ENCODE peak calls at places on chromosomes 3 and 15, in four cellular contexts. Z, B, Y and N are unnamed samples. For H3K4me1, the result is how much of the 10 kb centered on the place peaks cover.

GRCh38 chr3:196193738-196194541 is 17.3 kb downstream of the ZDHHC19 start:
- DNase-seq in Z (peak), B (peak), Y (peak), N (no peak)

GRCh38 chr3:131163-131889 is 65.2 kb upstream of the CHL1 start:
- DNase-seq in Z (no peak), B (no peak), Y (no peak), N (no peak)

GRCh38 chr15:58483316-58483715 is 51.5 kb downstream of the LIPC start:
- DNase-seq in Z (no peak), B (no peak), Y (no peak), N (no peak)

GRCh38 chr3:134427400-134428111 is 53.3 kb upstream of the AMOTL2 start:
- DNase-seq in Z (no peak), B (peak), Y (peak), N (no peak)

GRCh38 chr3:13723676-13724207 is 156.1 kb downstream of the WNT7A start:
- DNase-seq in Z (no peak), B (no peak), Y (peak), N (no peak)

GRCh38 chr3:82353281-82354171 is 592.1 kb upstream of the GBE1 start:
- DNase-seq in Z (no peak), B (no peak), Y (no peak), N (no peak)

GRCh38 chr3:61610316-61610715 is 48.9 kb downstream of the PTPRG start:
- DNase-seq in Z (no peak), B (no peak), Y (no peak), N (no peak)

GRCh38 chr3:16837602-16838001 is 47.2 kb upstream of the PLCL2 start:
- DNase-seq in Z (no peak), B (no peak), Y (no peak), N (no peak)

GRCh38 chr3:100245932-100246331 is 14.9 kb upstream of the TBC1D23 start:
- DNase-seq in Z (no peak), B (no peak), Y (no peak), N (peak)

GRCh38 chr3:42814914-42815507 is 5.8 kb downstream of the ACKR2 start:
- DNase-seq in Z (no peak), B (peak), Y (no peak), N (peak)

GRCh38 chr3:94158461-94158860 is 95.6 kb downstream of the NSUN3 start:
- DNase-seq in Z (no peak), B (no peak), Y (no peak), N (no peak)

GRCh38 chr3:10173926-10174435 is 9.3 kb downstream of the IRAK2 start:
- DNase-seq in Z (peak), B (peak), Y (peak), N (no peak)

GRCh38 chr3:17740703-17741102 is 1.7 kb downstream of the TBC1D5 start:
- DNase-seq in Z (no peak), B (peak), Y (peak), N (no peak)

GRCh38 chr3:64109438-64109837 is 86.1 kb upstream of the PSMD6 start:
- DNase-seq in Z (peak), B (peak), Y (no peak), N (no peak)

GRCh38 chr3:147652682-147653081 is 243.5 kb downstream of the ZIC1 start:
- DNase-seq in Z (no peak), B (no peak), Y (peak), N (no peak)

GRCh38 chr3:37904614-37905047 is 43.0 kb downstream of the CTDSPL start:
- DNase-seq in Z (no peak), B (no peak), Y (no peak), N (no peak)

GRCh38 chr3:177179281-177180067 is 17.8 kb downstream of the TBL1XR1 start:
- DNase-seq in Z (no peak), B (no peak), Y (peak), N (no peak)

GRCh38 chr3:45021524-45021923 is 4.6 kb upstream of the CLEC3B start:
- DNase-seq in Z (no peak), B (no peak), Y (no peak), N (no peak)

GRCh38 chr3:82637574-82637973 is 876.1 kb upstream of the GBE1 start:
- DNase-seq in Z (no peak), B (no peak), Y (no peak), N (no peak)

GRCh38 chr15:50068016-50068415 is 51.0 kb downstream of the ATP8B4 start:
- DNase-seq in Z (no peak), B (peak), Y (no peak), N (no peak)

GRCh38 chr3:109413049-109413448 is 75.7 kb upstream of the DPPA4 start:
- DNase-seq in Z (no peak), B (no peak), Y (no peak), N (no peak)

GRCh38 chr15:43511012-43511885 is 6.2 kb upstream of the MAP1A start:
- DNase-seq in Z (no peak), B (peak), Y (peak), N (peak)

GRCh38 chr15:38367476-38367875 is 86.5 kb upstream of the FAM98B start:
- DNase-seq in Z (no peak), B (no peak), Y (no peak), N (no peak)

GRCh38 chr3:10702961-10703740 is 112.9 kb upstream of the SLC6A11 start:
- DNase-seq in Z (no peak), B (no peak), Y (peak), N (peak)

GRCh38 chr3:57059416-57059815 is 1.0 kb upstream of the SPATA12 start:
- DNase-seq in Z (no peak), B (no peak), Y (no peak), N (no peak)

GRCh38 chr15:40782609-40783227 is 12.9 kb downstream of the C15orf62 start:
- DNase-seq in Z (peak), B (peak), Y (peak), N (peak)

GRCh38 chr3:138210528-138210927 is 23.4 kb downstream of the ARMC8 start:
- DNase-seq in Z (no peak), B (no peak), Y (no peak), N (no peak)

GRCh38 chr3:182784542-182784941 is 8.8 kb upstream of the ATP11B start:
- DNase-seq in Z (no peak), B (no peak), Y (no peak), N (no peak)

GRCh38 chr15:37084602-37085001 is 15.7 kb downstream of the MEIS2 start:
- DNase-seq in Z (no peak), B (no peak), Y (no peak), N (no peak)

GRCh38 chr3:39148116-39149058 is 5.0 kb downstream of the CSRNP1 start:
- DNase-seq in Z (peak), B (peak), Y (no peak), N (no peak)

DNA sequence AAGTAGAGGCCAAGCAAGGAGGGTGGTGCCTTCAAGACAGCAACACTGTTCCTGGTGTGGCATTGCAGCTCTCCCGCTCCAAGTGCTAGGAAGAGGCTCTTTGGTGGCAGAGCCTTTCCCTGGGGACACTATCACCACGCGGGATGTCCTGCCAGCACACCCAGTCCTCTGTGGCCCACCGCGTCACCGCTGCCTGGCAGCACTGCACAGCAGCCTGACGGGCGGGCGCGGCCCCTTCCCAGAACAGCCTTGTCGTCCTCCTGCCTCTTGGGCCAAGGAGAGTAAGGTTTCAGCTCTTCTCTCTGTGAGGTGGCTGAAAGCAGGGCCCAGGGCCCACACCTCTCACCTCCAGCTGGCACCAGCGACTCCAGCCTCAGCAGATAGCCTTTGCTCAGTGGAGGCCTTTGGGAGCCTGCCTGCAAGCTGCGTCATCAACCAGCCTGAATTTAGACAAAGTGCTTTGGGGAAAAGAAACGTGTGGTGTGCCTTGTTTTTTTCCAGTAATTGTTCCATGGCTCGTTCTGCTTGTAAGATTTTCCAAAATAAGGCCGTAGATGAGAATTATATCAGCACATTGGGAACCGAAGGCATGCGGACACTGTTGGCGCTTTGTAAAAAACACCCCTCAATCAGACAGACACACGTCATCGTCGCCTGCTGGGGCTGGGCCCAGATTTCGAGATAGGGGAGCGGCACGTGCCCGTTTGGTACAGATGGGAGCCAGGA is 65.0 kb downstream of the AAGAB start:
- DNase-seq in Z (no peak), B (no peak), Y (no peak), N (no peak)
- H3K4me1 ChIP-seq in Z (under half), B (under half), Y (under half), N (under half)

GRCh38 chr3:128113817-128114794 is 9.5 kb downstream of the RUVBL1 start:
- DNase-seq in Z (peak), B (no peak), Y (no peak), N (no peak)
- H3K4me1 ChIP-seq in Z (under half), B (under half), Y (under half), N (under half)

GRCh38 chr3:108125151-108125540 is 34.3 kb upstream of the CD47 start:
- DNase-seq in Z (no peak), B (no peak), Y (no peak), N (no peak)
- H3K4me1 ChIP-seq in Z (under half), B (under half), Y (under half), N (under half)

DNA sequence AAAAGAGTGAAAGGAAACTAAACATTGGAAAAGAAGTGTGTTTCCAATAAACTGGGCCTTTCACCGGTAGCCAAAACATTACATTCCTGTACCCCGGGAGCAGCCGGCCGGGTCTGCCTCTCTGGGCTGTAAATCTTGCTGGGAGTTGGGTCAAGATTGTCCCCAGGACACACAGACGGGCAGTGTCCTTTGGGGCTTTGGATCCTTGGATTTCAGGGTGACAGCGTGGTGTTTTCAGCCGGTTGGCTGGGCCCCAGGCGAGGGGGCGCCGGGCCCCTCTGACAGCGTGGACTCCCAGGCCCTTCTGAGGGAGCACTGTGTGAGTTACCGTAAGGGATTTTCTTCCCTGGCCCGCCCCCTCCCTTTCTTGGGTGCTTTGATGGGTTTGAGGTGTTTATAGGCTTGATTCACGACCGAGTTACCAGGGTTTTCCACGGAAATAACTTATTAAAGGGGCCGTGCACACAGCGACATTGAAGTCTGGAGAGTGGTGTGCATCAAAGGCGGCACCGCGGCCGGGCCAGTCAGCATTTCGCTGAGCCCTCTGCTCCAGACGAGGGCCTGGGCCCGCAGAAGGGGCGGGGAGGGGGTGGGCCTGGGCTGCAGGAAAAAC is 27.4 kb downstream of the SMAD6 start:
- DNase-seq in Z (no peak), B (peak), Y (no peak), N (no peak)
- H3K4me1 ChIP-seq in Z (under half), B (under half), Y (under half), N (under half)

DNA sequence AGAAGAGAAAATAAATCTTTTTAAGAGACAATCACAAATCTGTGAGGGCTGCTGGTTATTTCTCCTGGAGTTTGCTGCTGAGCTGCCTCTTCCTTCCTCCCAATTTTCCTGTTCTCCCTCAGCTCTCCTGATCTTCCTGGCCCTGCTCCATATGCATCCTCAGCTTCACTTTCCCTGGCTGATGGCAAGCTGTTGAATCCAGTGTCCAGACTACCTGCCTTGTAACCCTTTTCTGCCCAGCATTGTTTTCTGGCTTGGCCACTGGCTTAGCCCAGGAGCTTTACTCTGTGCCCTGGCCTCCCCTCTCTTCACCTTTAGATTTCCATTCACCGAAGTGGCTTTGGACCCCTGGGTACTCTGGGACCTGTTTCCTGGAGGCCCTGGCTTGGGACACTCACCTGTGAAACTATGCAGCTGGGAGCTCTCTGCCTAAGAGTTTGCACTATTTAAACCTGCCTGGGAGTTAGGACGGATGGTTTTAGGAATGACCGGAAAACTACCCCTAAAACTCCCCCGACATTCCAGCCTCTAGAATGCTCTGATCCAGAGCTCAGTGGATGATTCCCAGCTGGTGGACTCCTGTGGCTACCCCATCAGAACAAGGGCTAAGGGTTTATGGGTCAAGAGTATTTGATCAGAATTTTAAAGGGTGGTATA is 90.0 kb downstream of the RBPMS2 start:
- DNase-seq in Z (no peak), B (no peak), Y (no peak), N (no peak)
- H3K4me1 ChIP-seq in Z (under half), B (under half), Y (under half), N (under half)

DNA sequence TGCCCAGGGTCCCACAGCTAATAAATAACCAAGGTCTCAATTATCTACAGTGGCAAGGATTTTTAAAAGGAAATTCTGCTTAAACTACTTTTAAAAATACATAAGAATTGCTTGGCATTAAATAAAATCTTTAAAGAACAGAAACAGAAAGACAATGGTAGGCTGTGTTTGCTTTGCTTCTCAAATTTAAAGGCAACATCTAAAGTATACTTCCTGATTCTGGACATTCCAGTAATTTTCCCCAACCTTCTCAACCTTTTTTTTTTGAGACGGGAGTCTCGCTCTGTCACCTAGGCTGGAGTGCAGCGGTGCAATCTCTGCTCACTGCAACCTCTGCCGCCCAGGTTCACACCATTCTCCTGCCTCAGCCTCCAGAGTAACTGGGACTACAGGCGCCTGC is 5.3 kb downstream of the VPS13C start:
- DNase-seq in Z (no peak), B (no peak), Y (peak), N (no peak)
- H3K4me1 ChIP-seq in Z (under half), B (under half), Y (under half), N (under half)

DNA sequence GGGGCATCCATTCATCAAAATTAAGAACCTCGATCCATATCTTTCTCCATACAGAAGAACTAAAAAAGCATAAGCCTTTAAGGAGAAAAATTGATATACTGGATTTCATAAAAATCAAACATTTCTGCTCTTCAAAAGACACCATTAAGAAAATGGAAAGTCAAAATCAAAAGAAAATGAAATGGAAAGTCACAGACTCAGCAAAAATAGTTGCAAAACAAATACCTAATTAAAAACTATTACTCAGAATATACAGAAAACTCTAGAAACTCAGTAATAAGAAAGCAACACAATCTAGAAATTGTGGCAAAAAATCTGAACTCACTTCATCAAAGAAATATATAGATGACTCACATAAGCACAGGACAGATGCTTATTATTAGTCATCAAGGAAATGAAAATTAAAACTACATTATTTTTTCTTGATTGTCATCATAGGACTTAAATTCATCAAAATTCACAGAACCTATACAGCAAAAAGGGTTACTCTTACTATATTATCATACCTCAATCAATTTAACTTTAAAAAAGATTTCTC is 430.0 kb downstream of the SHQ1 start:
- DNase-seq in Z (no peak), B (no peak), Y (no peak), N (no peak)
- H3K4me1 ChIP-seq in Z (under half), B (under half), Y (under half), N (under half)

DNA sequence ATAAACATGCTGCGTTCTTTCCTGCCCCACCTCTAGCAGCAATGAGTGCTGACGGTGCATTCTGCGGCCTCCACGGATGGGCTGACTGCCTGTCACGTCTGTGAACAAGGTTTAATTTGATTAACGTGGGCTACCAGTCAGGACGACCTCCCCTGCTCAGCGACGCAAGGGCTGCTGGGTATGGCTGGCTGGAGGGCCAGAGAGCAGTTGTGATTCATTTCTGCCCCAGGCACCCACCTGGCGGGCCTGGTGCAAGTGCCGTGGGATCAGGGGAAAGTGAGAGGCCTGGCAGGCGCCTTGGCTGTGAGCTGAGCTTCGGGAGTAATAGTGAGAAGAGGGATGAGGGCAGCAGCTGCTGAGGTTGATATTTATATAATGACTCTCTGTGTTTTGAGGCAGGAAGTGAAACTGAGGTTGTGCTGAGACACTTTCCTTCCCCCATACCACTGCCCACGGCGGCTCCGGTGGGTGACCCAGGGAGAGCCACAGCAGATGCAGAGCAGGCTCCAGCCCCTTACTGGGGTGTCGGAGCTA is 190.4 kb upstream of the BCL6 start:
- DNase-seq in Z (peak), B (no peak), Y (peak), N (no peak)
- H3K4me1 ChIP-seq in Z (under half), B (under half), Y (under half), N (under half)

DNA sequence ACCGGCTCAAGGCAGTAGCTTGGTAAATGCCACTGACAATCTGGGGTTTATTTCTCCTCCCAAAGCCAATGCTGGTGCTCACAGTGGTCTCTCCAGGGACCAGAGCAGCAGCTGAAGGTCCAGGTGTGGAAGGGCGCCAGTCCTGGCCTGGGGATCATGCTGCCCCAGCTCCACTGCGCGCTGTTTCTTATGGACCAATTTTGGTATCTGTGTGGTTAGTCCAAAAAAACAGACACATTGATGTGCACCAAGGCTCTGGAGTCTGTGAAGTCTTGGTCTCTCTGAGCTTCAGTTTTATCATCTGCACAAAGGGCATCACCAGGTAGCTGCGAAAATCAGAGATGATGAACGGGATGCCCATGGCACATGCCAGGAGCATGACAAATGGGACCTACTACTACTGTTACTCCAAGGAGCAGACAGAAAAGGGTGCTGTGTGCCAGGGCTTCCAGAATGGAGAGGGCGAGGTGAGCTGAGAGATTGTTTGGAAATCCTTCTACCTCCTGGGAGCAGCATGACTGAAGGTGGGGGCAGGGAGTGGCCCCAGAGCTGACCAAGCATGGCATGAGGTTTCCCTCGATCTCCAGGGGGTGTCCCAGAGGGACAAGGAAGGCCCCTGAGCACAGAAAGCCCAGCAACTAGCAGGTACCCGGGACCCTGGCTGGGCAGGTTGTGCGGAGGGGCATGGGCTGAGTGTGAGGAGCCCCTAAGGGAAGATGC is 134.3 kb upstream of the PRR20G start:
- DNase-seq in Z (no peak), B (no peak), Y (no peak), N (no peak)
- H3K4me1 ChIP-seq in Z (under half), B (under half), Y (under half), N (under half)